ENCODE peak calls at places on chromosomes 11 and 22, in eight cellular contexts. One of them, this sample, is unnamed.

GRCh38 chr11:34614334-34615113 is 6.4 kb upstream of the EHF start:
- ATAC-seq in HCT116: no peak
- ATAC-seq in GM12878: peak; percentile 62
- ATAC-seq in GM23338: no peak
- ATAC-seq in HepG2: no peak
- ATAC-seq in K562: peak; percentile 27
- ATAC-seq in Panc1: no peak
- ATAC-seq in upper lobe of left lung: peak; percentile 88
- ATAC-seq in this sample: no peak

GRCh38 chr11:111801135-111801534 is 34.9 kb upstream of the PPP2R1B start:
- ATAC-seq in HepG2: peak; percentile 32
- ATAC-seq in upper lobe of left lung: no peak
- ATAC-seq in GM23338: no peak
- ATAC-seq in GM12878: no peak
- ATAC-seq in Panc1: no peak
- ATAC-seq in K562: no peak
- ATAC-seq in HCT116: no peak
- ATAC-seq in this sample: no peak

GRCh38 chr11:59151761-59152160 is 9.1 kb downstream of the FAM111A start:
- ATAC-seq in K562: no peak
- ATAC-seq in GM23338: no peak
- ATAC-seq in HCT116: no peak
- ATAC-seq in GM12878: peak; percentile 83
- ATAC-seq in Panc1: no peak
- ATAC-seq in HepG2: no peak
- ATAC-seq in upper lobe of left lung: no peak
- ATAC-seq in this sample: no peak

GRCh38 chr11:2271327-2272240 is 1.2 kb upstream of the ASCL2 start:
- ATAC-seq in K562: no peak
- ATAC-seq in HCT116: no peak
- ATAC-seq in GM12878: no peak
- ATAC-seq in Panc1: no peak
- ATAC-seq in GM23338: no peak
- ATAC-seq in upper lobe of left lung: no peak
- ATAC-seq in HepG2: no peak
- ATAC-seq in this sample: no peak

GRCh38 chr22:17694193-17694592 is 55.6 kb downstream of the BCL2L13 start:
- ATAC-seq in Panc1: no peak
- ATAC-seq in upper lobe of left lung: no peak
- ATAC-seq in K562: no peak
- ATAC-seq in HCT116: no peak
- ATAC-seq in GM12878: no peak
- ATAC-seq in HepG2: no peak
- ATAC-seq in GM23338: no peak
- ATAC-seq in this sample: no peak

GRCh38 chr11:48033918-48034341 is 53.6 kb downstream of the PTPRJ start:
- ATAC-seq in K562: no peak
- ATAC-seq in HCT116: no peak
- ATAC-seq in Panc1: no peak
- ATAC-seq in upper lobe of left lung: peak; percentile 39
- ATAC-seq in GM23338: no peak
- ATAC-seq in GM12878: no peak
- ATAC-seq in HepG2: no peak
- ATAC-seq in this sample: no peak

GRCh38 chr22:36926309-36926708 is 12.9 kb downstream of the CSF2RB start:
- ATAC-seq in GM12878: no peak
- ATAC-seq in HCT116: no peak
- ATAC-seq in HepG2: no peak
- ATAC-seq in Panc1: no peak
- ATAC-seq in K562: no peak
- ATAC-seq in GM23338: no peak
- ATAC-seq in upper lobe of left lung: no peak
- ATAC-seq in this sample: no peak

GRCh38 chr11:74611369-74611861 is 19.0 kb downstream of the POLD3 start:
- ATAC-seq in GM23338: no peak
- ATAC-seq in HepG2: no peak
- ATAC-seq in HCT116: peak; percentile 47
- ATAC-seq in Panc1: no peak
- ATAC-seq in upper lobe of left lung: peak; percentile 75
- ATAC-seq in GM12878: peak; percentile 32
- ATAC-seq in K562: peak; percentile 73
- ATAC-seq in this sample: peak; percentile 74

GRCh38 chr11:44734982-44735381 is 8.2 kb downstream of the TSPAN18 start:
- ATAC-seq in HepG2: no peak
- ATAC-seq in upper lobe of left lung: no peak
- ATAC-seq in Panc1: no peak
- ATAC-seq in GM23338: no peak
- ATAC-seq in HCT116: no peak
- ATAC-seq in GM12878: no peak
- ATAC-seq in K562: no peak
- ATAC-seq in this sample: no peak

GRCh38 chr11:94757037-94757681 is 11.0 kb upstream of the AMOTL1 start:
- ATAC-seq in GM23338: no peak
- ATAC-seq in K562: no peak
- ATAC-seq in HepG2: no peak
- ATAC-seq in upper lobe of left lung: no peak
- ATAC-seq in Panc1: no peak
- ATAC-seq in HCT116: no peak
- ATAC-seq in GM12878: no peak
- ATAC-seq in this sample: no peak

GRCh38 chr22:28208797-28209196 is 289.7 kb upstream of the PITPNB start:
- ATAC-seq in HCT116: no peak
- ATAC-seq in GM12878: no peak
- ATAC-seq in upper lobe of left lung: no peak
- ATAC-seq in Panc1: no peak
- ATAC-seq in K562: no peak
- ATAC-seq in HepG2: no peak
- ATAC-seq in GM23338: no peak
- ATAC-seq in this sample: no peak

GRCh38 chr22:36352775-36353507 is 34.8 kb downstream of the MYH9 start:
- ATAC-seq in GM23338: peak; percentile 6
- ATAC-seq in Panc1: peak; percentile 25
- ATAC-seq in K562: no peak
- ATAC-seq in HepG2: peak; percentile 85
- ATAC-seq in upper lobe of left lung: peak; percentile 23
- ATAC-seq in HCT116: peak; percentile 28
- ATAC-seq in GM12878: no peak
- ATAC-seq in this sample: peak; percentile 17

GRCh38 chr11:6402561-6402981 is 12.3 kb downstream of the SMPD1 start:
- ATAC-seq in HepG2: peak; percentile 26
- ATAC-seq in GM12878: peak; percentile 94
- ATAC-seq in upper lobe of left lung: no peak
- ATAC-seq in K562: peak; percentile 13
- ATAC-seq in Panc1: no peak
- ATAC-seq in GM23338: no peak
- ATAC-seq in HCT116: no peak
- ATAC-seq in this sample: no peak

GRCh38 chr11:8832571-8833260 is 78.3 kb upstream of the AKIP1 start:
- ATAC-seq in GM12878: peak; percentile 97
- ATAC-seq in K562: no peak
- ATAC-seq in GM23338: peak; percentile 60
- ATAC-seq in HepG2: peak; percentile 31
- ATAC-seq in Panc1: peak; percentile 15
- ATAC-seq in upper lobe of left lung: peak; percentile 71
- ATAC-seq in HCT116: peak; percentile 67
- ATAC-seq in this sample: peak; percentile 42

GRCh38 chr22:36232715-36233401 is 6.5 kb downstream of the APOL2 start:
- ATAC-seq in Panc1: no peak
- ATAC-seq in upper lobe of left lung: peak; percentile 11
- ATAC-seq in HCT116: no peak
- ATAC-seq in GM23338: no peak
- ATAC-seq in HepG2: peak; percentile 51
- ATAC-seq in GM12878: peak; percentile 84
- ATAC-seq in K562: no peak
- ATAC-seq in this sample: no peak

GRCh38 chr22:36797988-36798670 is 18.7 kb downstream of the PVALB start:
- ATAC-seq in HCT116: no peak
- ATAC-seq in HepG2: no peak
- ATAC-seq in GM12878: peak; percentile 54
- ATAC-seq in upper lobe of left lung: no peak
- ATAC-seq in Panc1: no peak
- ATAC-seq in GM23338: no peak
- ATAC-seq in K562: no peak
- ATAC-seq in this sample: no peak

GRCh38 chr11:33089776-33090175 is 50.4 kb downstream of the TCP11L1 start:
- ATAC-seq in GM23338: no peak
- ATAC-seq in Panc1: peak; percentile 69
- ATAC-seq in upper lobe of left lung: no peak
- ATAC-seq in K562: no peak
- ATAC-seq in GM12878: peak; percentile 66
- ATAC-seq in HepG2: no peak
- ATAC-seq in HCT116: no peak
- ATAC-seq in this sample: no peak

GRCh38 chr22:43127166-43127908 is 15.9 kb downstream of the MCAT start:
- ATAC-seq in upper lobe of left lung: no peak
- ATAC-seq in GM23338: no peak
- ATAC-seq in K562: peak; percentile 65
- ATAC-seq in HCT116: peak; percentile 78
- ATAC-seq in Panc1: no peak
- ATAC-seq in HepG2: no peak
- ATAC-seq in GM12878: no peak
- ATAC-seq in this sample: no peak

GRCh38 chr11:8773916-8774537 is 91.4 kb downstream of the RPL27A start:
- ATAC-seq in upper lobe of left lung: no peak
- ATAC-seq in HepG2: no peak
- ATAC-seq in HCT116: no peak
- ATAC-seq in GM12878: peak; percentile 35
- ATAC-seq in GM23338: no peak
- ATAC-seq in K562: no peak
- ATAC-seq in Panc1: no peak
- ATAC-seq in this sample: no peak

GRCh38 chr11:125063429-125064043 is 431 bp downstream of the SLC37A2 start:
- ATAC-seq in upper lobe of left lung: peak; percentile 49
- ATAC-seq in GM23338: peak; percentile 69
- ATAC-seq in HepG2: peak; percentile 51
- ATAC-seq in Panc1: peak; percentile 31
- ATAC-seq in HCT116: no peak
- ATAC-seq in K562: no peak
- ATAC-seq in GM12878: peak; percentile 47
- ATAC-seq in this sample: no peak

GRCh38 chr11:132022718-132023117 is 652.3 kb downstream of the NTM start:
- ATAC-seq in GM23338: no peak
- ATAC-seq in HepG2: no peak
- ATAC-seq in HCT116: no peak
- ATAC-seq in K562: no peak
- ATAC-seq in GM12878: no peak
- ATAC-seq in upper lobe of left lung: no peak
- ATAC-seq in Panc1: no peak
- ATAC-seq in this sample: no peak

GRCh38 chr11:827146-827860 is 416 bp upstream of the CRACR2B start:
- ATAC-seq in K562: peak; percentile 80
- ATAC-seq in HCT116: peak; percentile 64
- ATAC-seq in upper lobe of left lung: peak; percentile 1
- ATAC-seq in Panc1: peak; percentile 5
- ATAC-seq in HepG2: peak; percentile 51
- ATAC-seq in GM23338: peak; percentile 3
- ATAC-seq in GM12878: peak; percentile 66
- ATAC-seq in this sample: no peak
- TF ChIP-seq POLR2AphosphoS5 in K562: no peak
- TF ChIP-seq POLR2AphosphoS5 in HCT116: peak; percentile 8
- TF ChIP-seq POLR2AphosphoS5 in upper lobe of left lung: no peak
- TF ChIP-seq POLR2AphosphoS5 in Panc1: peak; percentile 51
- TF ChIP-seq POLR2AphosphoS5 in HepG2: peak; percentile 44
- TF ChIP-seq POLR2AphosphoS5 in GM23338: peak; percentile 75
- TF ChIP-seq POLR2AphosphoS5 in GM12878: no peak
- TF ChIP-seq POLR2AphosphoS5 in this sample: no peak

GRCh38 chr11:122423886-122424285 is 231.6 kb upstream of the UBASH3B start:
- ATAC-seq in GM23338: no peak
- ATAC-seq in K562: no peak
- ATAC-seq in HepG2: no peak
- ATAC-seq in GM12878: no peak
- ATAC-seq in Panc1: no peak
- ATAC-seq in HCT116: no peak
- ATAC-seq in upper lobe of left lung: no peak
- ATAC-seq in this sample: no peak

GRCh38 chr11:122422707-122423106 is 232.8 kb upstream of the UBASH3B start:
- ATAC-seq in HepG2: no peak
- ATAC-seq in Panc1: no peak
- ATAC-seq in GM23338: no peak
- ATAC-seq in HCT116: no peak
- ATAC-seq in upper lobe of left lung: no peak
- ATAC-seq in GM12878: no peak
- ATAC-seq in K562: no peak
- ATAC-seq in this sample: no peak

GRCh38 chr11:122424636-122425035 is 230.9 kb upstream of the UBASH3B start:
- ATAC-seq in GM12878: no peak
- ATAC-seq in HepG2: no peak
- ATAC-seq in K562: no peak
- ATAC-seq in GM23338: no peak
- ATAC-seq in Panc1: no peak
- ATAC-seq in HCT116: no peak
- ATAC-seq in upper lobe of left lung: peak; percentile 85
- ATAC-seq in this sample: no peak

GRCh38 chr11:122421684-122422083 is 233.8 kb upstream of the UBASH3B start:
- ATAC-seq in HepG2: no peak
- ATAC-seq in GM23338: no peak
- ATAC-seq in upper lobe of left lung: no peak
- ATAC-seq in HCT116: no peak
- ATAC-seq in K562: no peak
- ATAC-seq in Panc1: no peak
- ATAC-seq in GM12878: no peak
- ATAC-seq in this sample: no peak

GRCh38 chr11:122423283-122423682 is 232.2 kb upstream of the UBASH3B start:
- ATAC-seq in HepG2: no peak
- ATAC-seq in HCT116: no peak
- ATAC-seq in GM23338: no peak
- ATAC-seq in K562: no peak
- ATAC-seq in Panc1: no peak
- ATAC-seq in upper lobe of left lung: no peak
- ATAC-seq in GM12878: no peak
- ATAC-seq in this sample: no peak
- TF ChIP-seq POLR2AphosphoS5 in HepG2: no peak
- TF ChIP-seq POLR2AphosphoS5 in HCT116: no peak
- TF ChIP-seq POLR2AphosphoS5 in GM23338: no peak
- TF ChIP-seq POLR2AphosphoS5 in K562: no peak
- TF ChIP-seq POLR2AphosphoS5 in Panc1: no peak
- TF ChIP-seq POLR2AphosphoS5 in upper lobe of left lung: no peak
- TF ChIP-seq POLR2AphosphoS5 in GM12878: no peak
- TF ChIP-seq POLR2AphosphoS5 in this sample: no peak

DNA sequence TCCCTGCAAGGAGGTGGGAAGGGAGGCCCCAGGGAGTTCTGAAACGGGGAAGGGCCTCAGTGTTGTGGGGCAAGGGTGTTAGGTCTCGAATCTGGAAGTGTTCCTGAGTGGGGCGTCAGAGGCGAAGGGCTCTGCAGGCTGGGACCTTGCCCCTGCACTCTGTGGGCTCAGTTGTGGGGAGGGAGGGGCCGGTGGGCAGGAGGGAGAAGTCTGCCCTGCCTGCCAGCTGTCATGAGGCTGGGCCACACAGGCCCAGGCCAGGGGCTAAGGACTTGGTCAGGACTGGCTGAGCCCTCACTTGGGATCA is at the start of gene CRACR2B:
- ATAC-seq in GM23338: no peak
- ATAC-seq in HCT116: peak; percentile 8
- ATAC-seq in upper lobe of left lung: no peak
- ATAC-seq in Panc1: no peak
- ATAC-seq in GM12878: peak; percentile 38
- ATAC-seq in HepG2: peak; percentile 7
- ATAC-seq in K562: peak; percentile 51
- ATAC-seq in this sample: no peak
- TF ChIP-seq POLR2AphosphoS5 in GM23338: no peak
- TF ChIP-seq POLR2AphosphoS5 in HCT116: no peak
- TF ChIP-seq POLR2AphosphoS5 in upper lobe of left lung: no peak
- TF ChIP-seq POLR2AphosphoS5 in Panc1: no peak
- TF ChIP-seq POLR2AphosphoS5 in GM12878: no peak
- TF ChIP-seq POLR2AphosphoS5 in HepG2: no peak
- TF ChIP-seq POLR2AphosphoS5 in K562: no peak
- TF ChIP-seq POLR2AphosphoS5 in this sample: no peak

GRCh38 chr11:109994896-109995295 is 98.3 kb upstream of the ZC3H12C start:
- ATAC-seq in HCT116: no peak
- ATAC-seq in GM23338: no peak
- ATAC-seq in GM12878: no peak
- ATAC-seq in Panc1: no peak
- ATAC-seq in HepG2: no peak
- ATAC-seq in K562: no peak
- ATAC-seq in upper lobe of left lung: no peak
- ATAC-seq in this sample: no peak
- TF ChIP-seq POLR2AphosphoS5 in HCT116: no peak
- TF ChIP-seq POLR2AphosphoS5 in GM23338: no peak
- TF ChIP-seq POLR2AphosphoS5 in GM12878: no peak
- TF ChIP-seq POLR2AphosphoS5 in Panc1: no peak
- TF ChIP-seq POLR2AphosphoS5 in HepG2: no peak
- TF ChIP-seq POLR2AphosphoS5 in K562: no peak
- TF ChIP-seq POLR2AphosphoS5 in upper lobe of left lung: no peak
- TF ChIP-seq POLR2AphosphoS5 in this sample: no peak

This sample was measured in gastroesophageal sphincter.